ENCODE peak calls at places on chromosome 1, in four cellular contexts. V is NCI-H774, N is NCI-H524 treated with DMSO at 0.1 percent for 48 hours, T is pulmonary artery endothelial cell. L is an unnamed sample.

GRCh38 chr1:109350650-109351049 is 43.8 kb upstream of the MYBPHL start:
- DNase-seq in V (no peak), N (no peak), T (no peak), L (no peak)

GRCh38 chr1:29593601-29594382 is 357.5 kb downstream of the PTPRU start:
- DNase-seq in V (no peak), N (no peak), T (no peak), L (no peak)

GRCh38 chr1:247431643-247432042 is 15.7 kb downstream of the NLRP3 start:
- DNase-seq in V (no peak), N (no peak), T (no peak), L (no peak)

GRCh38 chr1:179807691-179808485 is 64.8 kb downstream of the FAM163A start:
- DNase-seq in V (no peak), N (no peak), T (no peak), L (no peak)

GRCh38 chr1:205669341-205670142 is 10.8 kb downstream of the SLC45A3 start:
- DNase-seq in V (no peak), N (no peak), T (no peak), L (no peak)

GRCh38 chr1:86067626-86068025 is 88.9 kb downstream of the COL24A1 start:
- DNase-seq in V (no peak), N (no peak), T (peak; percentile 44), L (no peak)

GRCh38 chr1:209457618-209458017 is 125.9 kb upstream of the CAMK1G start:
- DNase-seq in V (no peak), N (no peak), T (no peak), L (no peak)

GRCh38 chr1:94259635-94260289 is 22.4 kb upstream of the ARHGAP29 start:
- DNase-seq in V (no peak), N (no peak), T (no peak), L (no peak)

GRCh38 chr1:233885196-233886028 is 19.1 kb upstream of the SLC35F3 start:
- DNase-seq in V (no peak), N (peak; percentile 53), T (no peak), L (no peak)

GRCh38 chr1:25620211-25620610 is 3.6 kb downstream of the MAN1C1 start:
- DNase-seq in V (no peak), N (no peak), T (no peak), L (no peak)

GRCh38 chr1:50829010-50829958 is 130.8 kb downstream of the FAF1 start:
- DNase-seq in V (no peak), N (peak; percentile 5), T (peak; percentile 11), L (no peak)

GRCh38 chr1:111516008-111516535 is 12.6 kb upstream of the ADORA3 start:
- DNase-seq in V (no peak), N (peak; percentile 2), T (peak; percentile 69), L (no peak)

L was measured in NCI-H460.